ENCODE peak calls at places on chromosomes 5 and 9, in ten cellular contexts. One of them, this sample, is unnamed.

GRCh38 chr5:4099401-4099800 is 503.8 kb downstream of the IRX1 start:
- DNase-seq in Peyer's patch: no peak
- DNase-seq in ovary: no peak
- DNase-seq in esophagus squamous epithelium: no peak
- DNase-seq in gastrocnemius medialis: no peak
- DNase-seq in adrenal gland: no peak
- DNase-seq in suprapubic skin: no peak
- DNase-seq in heart left ventricle: no peak
- DNase-seq in breast epithelium: no peak
- DNase-seq in HCT116: no peak
- DNase-seq in this sample: no peak

GRCh38 chr5:38265546-38266179 is 7.3 kb downstream of the EGFLAM start:
- DNase-seq in Peyer's patch: no peak
- DNase-seq in ovary: peak
- DNase-seq in esophagus squamous epithelium: no peak
- DNase-seq in gastrocnemius medialis: no peak
- DNase-seq in adrenal gland: peak
- DNase-seq in suprapubic skin: no peak
- DNase-seq in heart left ventricle: peak
- DNase-seq in breast epithelium: no peak
- DNase-seq in HCT116: peak
- DNase-seq in this sample: peak

GRCh38 chr5:142881727-142882126 is 111.5 kb downstream of the ARHGAP26 start:
- DNase-seq in Peyer's patch: no peak
- DNase-seq in ovary: no peak
- DNase-seq in esophagus squamous epithelium: no peak
- DNase-seq in gastrocnemius medialis: no peak
- DNase-seq in adrenal gland: no peak
- DNase-seq in suprapubic skin: no peak
- DNase-seq in heart left ventricle: no peak
- DNase-seq in breast epithelium: no peak
- DNase-seq in HCT116: no peak
- DNase-seq in this sample: no peak

GRCh38 chr5:53411388-53411787 is 69.0 kb upstream of the FST start:
- DNase-seq in Peyer's patch: no peak
- DNase-seq in ovary: no peak
- DNase-seq in esophagus squamous epithelium: no peak
- DNase-seq in gastrocnemius medialis: no peak
- DNase-seq in adrenal gland: no peak
- DNase-seq in suprapubic skin: no peak
- DNase-seq in heart left ventricle: no peak
- DNase-seq in breast epithelium: no peak
- DNase-seq in HCT116: no peak
- DNase-seq in this sample: no peak

GRCh38 chr5:159409801-159410200 is 79.5 kb upstream of the IL12B start:
- DNase-seq in Peyer's patch: no peak
- DNase-seq in ovary: no peak
- DNase-seq in esophagus squamous epithelium: no peak
- DNase-seq in gastrocnemius medialis: no peak
- DNase-seq in adrenal gland: no peak
- DNase-seq in suprapubic skin: no peak
- DNase-seq in heart left ventricle: no peak
- DNase-seq in breast epithelium: no peak
- DNase-seq in HCT116: no peak
- DNase-seq in this sample: no peak

GRCh38 chr5:136018814-136019777 is 9.7 kb upstream of the TGFBI start:
- DNase-seq in Peyer's patch: no peak
- DNase-seq in ovary: peak
- DNase-seq in esophagus squamous epithelium: no peak
- DNase-seq in gastrocnemius medialis: peak
- DNase-seq in adrenal gland: peak
- DNase-seq in suprapubic skin: no peak
- DNase-seq in heart left ventricle: peak
- DNase-seq in breast epithelium: peak
- DNase-seq in HCT116: no peak
- DNase-seq in this sample: peak

GRCh38 chr9:121927081-121927480 is 166.0 kb downstream of the TTLL11 start:
- DNase-seq in Peyer's patch: no peak
- DNase-seq in ovary: no peak
- DNase-seq in esophagus squamous epithelium: no peak
- DNase-seq in gastrocnemius medialis: no peak
- DNase-seq in adrenal gland: no peak
- DNase-seq in suprapubic skin: no peak
- DNase-seq in heart left ventricle: no peak
- DNase-seq in breast epithelium: no peak
- DNase-seq in HCT116: no peak
- DNase-seq in this sample: no peak

GRCh38 chr9:124256517-124257069 is 1.2 kb upstream of the NEK6 start:
- DNase-seq in Peyer's patch: peak
- DNase-seq in ovary: no peak
- DNase-seq in esophagus squamous epithelium: no peak
- DNase-seq in gastrocnemius medialis: no peak
- DNase-seq in adrenal gland: no peak
- DNase-seq in suprapubic skin: no peak
- DNase-seq in heart left ventricle: no peak
- DNase-seq in breast epithelium: no peak
- DNase-seq in HCT116: no peak
- DNase-seq in this sample: no peak

GRCh38 chr9:111454751-111455150 is 29.4 kb downstream of the ECPAS start:
- DNase-seq in Peyer's patch: no peak
- DNase-seq in ovary: no peak
- DNase-seq in esophagus squamous epithelium: no peak
- DNase-seq in gastrocnemius medialis: no peak
- DNase-seq in adrenal gland: no peak
- DNase-seq in suprapubic skin: no peak
- DNase-seq in heart left ventricle: no peak
- DNase-seq in breast epithelium: no peak
- DNase-seq in HCT116: no peak
- DNase-seq in this sample: no peak

GRCh38 chr5:163705983-163706771 is 200.8 kb downstream of the MAT2B start:
- DNase-seq in Peyer's patch: no peak
- DNase-seq in ovary: no peak
- DNase-seq in esophagus squamous epithelium: no peak
- DNase-seq in gastrocnemius medialis: no peak
- DNase-seq in adrenal gland: no peak
- DNase-seq in suprapubic skin: no peak
- DNase-seq in heart left ventricle: no peak
- DNase-seq in breast epithelium: no peak
- DNase-seq in HCT116: no peak
- DNase-seq in this sample: no peak

GRCh38 chr5:143403607-143404415 is at the start of gene NR3C1:
- DNase-seq in Peyer's patch: peak
- DNase-seq in ovary: peak
- DNase-seq in esophagus squamous epithelium: peak
- DNase-seq in gastrocnemius medialis: peak
- DNase-seq in adrenal gland: peak
- DNase-seq in suprapubic skin: peak
- DNase-seq in heart left ventricle: peak
- DNase-seq in breast epithelium: peak
- DNase-seq in HCT116: no peak
- DNase-seq in this sample: peak

GRCh38 chr9:71446499-71447411 is 321.6 kb downstream of the CEMIP2 start:
- DNase-seq in Peyer's patch: peak
- DNase-seq in ovary: no peak
- DNase-seq in esophagus squamous epithelium: no peak
- DNase-seq in gastrocnemius medialis: no peak
- DNase-seq in adrenal gland: peak
- DNase-seq in suprapubic skin: no peak
- DNase-seq in heart left ventricle: peak
- DNase-seq in breast epithelium: no peak
- DNase-seq in HCT116: no peak
- DNase-seq in this sample: peak

GRCh38 chr5:143064207-143064606 is 294.0 kb downstream of the ARHGAP26 start:
- DNase-seq in Peyer's patch: no peak
- DNase-seq in ovary: no peak
- DNase-seq in esophagus squamous epithelium: no peak
- DNase-seq in gastrocnemius medialis: no peak
- DNase-seq in adrenal gland: no peak
- DNase-seq in suprapubic skin: no peak
- DNase-seq in heart left ventricle: no peak
- DNase-seq in breast epithelium: no peak
- DNase-seq in HCT116: no peak
- DNase-seq in this sample: no peak

GRCh38 chr9:129202613-129203555 is 24.8 kb upstream of the IER5L start:
- DNase-seq in Peyer's patch: peak
- DNase-seq in ovary: peak
- DNase-seq in esophagus squamous epithelium: peak
- DNase-seq in gastrocnemius medialis: peak
- DNase-seq in adrenal gland: peak
- DNase-seq in suprapubic skin: peak
- DNase-seq in heart left ventricle: peak
- DNase-seq in breast epithelium: peak
- DNase-seq in HCT116: peak
- DNase-seq in this sample: peak
- TF ChIP-seq POLR2A in Peyer's patch: no peak
- TF ChIP-seq POLR2A in ovary: peak
- TF ChIP-seq POLR2A in esophagus squamous epithelium: no peak
- TF ChIP-seq POLR2A in gastrocnemius medialis: peak
- TF ChIP-seq POLR2A in adrenal gland: no peak
- TF ChIP-seq POLR2A in suprapubic skin: no peak
- TF ChIP-seq POLR2A in heart left ventricle: peak
- TF ChIP-seq POLR2A in breast epithelium: peak
- TF ChIP-seq POLR2A in HCT116: no peak
- TF ChIP-seq POLR2A in this sample: no peak

GRCh38 chr5:145833616-145834200 is 1.4 kb downstream of the PRELID2 start:
- DNase-seq in Peyer's patch: no peak
- DNase-seq in ovary: no peak
- DNase-seq in esophagus squamous epithelium: no peak
- DNase-seq in gastrocnemius medialis: no peak
- DNase-seq in adrenal gland: no peak
- DNase-seq in suprapubic skin: no peak
- DNase-seq in heart left ventricle: no peak
- DNase-seq in breast epithelium: no peak
- DNase-seq in HCT116: no peak
- DNase-seq in this sample: no peak
- H3K4me3 ChIP-seq in Peyer's patch: peak
- H3K4me3 ChIP-seq in ovary: no peak
- H3K4me3 ChIP-seq in esophagus squamous epithelium: no peak
- H3K4me3 ChIP-seq in gastrocnemius medialis: no peak
- H3K4me3 ChIP-seq in adrenal gland: no peak
- H3K4me3 ChIP-seq in suprapubic skin: peak
- H3K4me3 ChIP-seq in heart left ventricle: no peak
- H3K4me3 ChIP-seq in breast epithelium: no peak
- H3K4me3 ChIP-seq in HCT116: peak
- H3K4me3 ChIP-seq in this sample: no peak

GRCh38 chr5:76207122-76207521 is 123.9 kb downstream of the SV2C start:
- DNase-seq in Peyer's patch: no peak
- DNase-seq in ovary: no peak
- DNase-seq in esophagus squamous epithelium: no peak
- DNase-seq in gastrocnemius medialis: no peak
- DNase-seq in adrenal gland: no peak
- DNase-seq in suprapubic skin: no peak
- DNase-seq in heart left ventricle: no peak
- DNase-seq in breast epithelium: no peak
- DNase-seq in HCT116: no peak
- DNase-seq in this sample: no peak

GRCh38 chr5:76204191-76204590 is 121.0 kb downstream of the SV2C start:
- DNase-seq in Peyer's patch: no peak
- DNase-seq in ovary: no peak
- DNase-seq in esophagus squamous epithelium: no peak
- DNase-seq in gastrocnemius medialis: no peak
- DNase-seq in adrenal gland: no peak
- DNase-seq in suprapubic skin: no peak
- DNase-seq in heart left ventricle: no peak
- DNase-seq in breast epithelium: no peak
- DNase-seq in HCT116: no peak
- DNase-seq in this sample: no peak

GRCh38 chr5:76210946-76211345 is 127.8 kb downstream of the SV2C start:
- DNase-seq in Peyer's patch: no peak
- DNase-seq in ovary: no peak
- DNase-seq in esophagus squamous epithelium: no peak
- DNase-seq in gastrocnemius medialis: no peak
- DNase-seq in adrenal gland: no peak
- DNase-seq in suprapubic skin: no peak
- DNase-seq in heart left ventricle: no peak
- DNase-seq in breast epithelium: no peak
- DNase-seq in HCT116: no peak
- DNase-seq in this sample: no peak

GRCh38 chr5:76204713-76205112 is 121.5 kb downstream of the SV2C start:
- DNase-seq in Peyer's patch: no peak
- DNase-seq in ovary: no peak
- DNase-seq in esophagus squamous epithelium: no peak
- DNase-seq in gastrocnemius medialis: no peak
- DNase-seq in adrenal gland: no peak
- DNase-seq in suprapubic skin: no peak
- DNase-seq in heart left ventricle: no peak
- DNase-seq in breast epithelium: peak
- DNase-seq in HCT116: no peak
- DNase-seq in this sample: peak

GRCh38 chr5:76209297-76209696 is 126.1 kb downstream of the SV2C start:
- DNase-seq in Peyer's patch: no peak
- DNase-seq in ovary: no peak
- DNase-seq in esophagus squamous epithelium: no peak
- DNase-seq in gastrocnemius medialis: no peak
- DNase-seq in adrenal gland: no peak
- DNase-seq in suprapubic skin: no peak
- DNase-seq in heart left ventricle: no peak
- DNase-seq in breast epithelium: no peak
- DNase-seq in HCT116: no peak
- DNase-seq in this sample: no peak
- TF ChIP-seq CTCF in Peyer's patch: peak
- TF ChIP-seq CTCF in ovary: no peak
- TF ChIP-seq CTCF in esophagus squamous epithelium: no peak
- TF ChIP-seq CTCF in gastrocnemius medialis: no peak
- TF ChIP-seq CTCF in adrenal gland: no peak
- TF ChIP-seq CTCF in suprapubic skin: no peak
- TF ChIP-seq CTCF in heart left ventricle: no peak
- TF ChIP-seq CTCF in breast epithelium: no peak
- TF ChIP-seq CTCF in HCT116: peak
- TF ChIP-seq CTCF in this sample: no peak

GRCh38 chr5:172005708-172006377 is 595 bp downstream of the FBXW11 start:
- DNase-seq in Peyer's patch: peak
- DNase-seq in ovary: peak
- DNase-seq in esophagus squamous epithelium: no peak
- DNase-seq in gastrocnemius medialis: peak
- DNase-seq in adrenal gland: peak
- DNase-seq in suprapubic skin: no peak
- DNase-seq in heart left ventricle: peak
- DNase-seq in breast epithelium: peak
- DNase-seq in HCT116: no peak
- DNase-seq in this sample: no peak

GRCh38 chr5:172004824-172005237 is 1.6 kb downstream of the FBXW11 start:
- DNase-seq in Peyer's patch: no peak
- DNase-seq in ovary: no peak
- DNase-seq in esophagus squamous epithelium: no peak
- DNase-seq in gastrocnemius medialis: no peak
- DNase-seq in adrenal gland: no peak
- DNase-seq in suprapubic skin: no peak
- DNase-seq in heart left ventricle: no peak
- DNase-seq in breast epithelium: no peak
- DNase-seq in HCT116: no peak
- DNase-seq in this sample: no peak

GRCh38 chr5:172007795-172008465 is 1.5 kb upstream of the FBXW11 start:
- DNase-seq in Peyer's patch: no peak
- DNase-seq in ovary: no peak
- DNase-seq in esophagus squamous epithelium: no peak
- DNase-seq in gastrocnemius medialis: no peak
- DNase-seq in adrenal gland: peak
- DNase-seq in suprapubic skin: no peak
- DNase-seq in heart left ventricle: no peak
- DNase-seq in breast epithelium: no peak
- DNase-seq in HCT116: no peak
- DNase-seq in this sample: no peak

GRCh38 chr5:172007153-172007794 is 836 bp upstream of the FBXW11 start:
- DNase-seq in Peyer's patch: no peak
- DNase-seq in ovary: no peak
- DNase-seq in esophagus squamous epithelium: no peak
- DNase-seq in gastrocnemius medialis: no peak
- DNase-seq in adrenal gland: no peak
- DNase-seq in suprapubic skin: no peak
- DNase-seq in heart left ventricle: no peak
- DNase-seq in breast epithelium: no peak
- DNase-seq in HCT116: no peak
- DNase-seq in this sample: no peak

GRCh38 chr5:172006378-172007152 is at the start of gene FBXW11:
- DNase-seq in Peyer's patch: peak
- DNase-seq in ovary: peak
- DNase-seq in esophagus squamous epithelium: peak
- DNase-seq in gastrocnemius medialis: peak
- DNase-seq in adrenal gland: peak
- DNase-seq in suprapubic skin: peak
- DNase-seq in heart left ventricle: peak
- DNase-seq in breast epithelium: peak
- DNase-seq in HCT116: peak
- DNase-seq in this sample: peak
- TF ChIP-seq POLR2A in Peyer's patch: peak
- TF ChIP-seq POLR2A in ovary: peak
- TF ChIP-seq POLR2A in esophagus squamous epithelium: peak
- TF ChIP-seq POLR2A in gastrocnemius medialis: peak
- TF ChIP-seq POLR2A in adrenal gland: peak
- TF ChIP-seq POLR2A in suprapubic skin: peak
- TF ChIP-seq POLR2A in heart left ventricle: peak
- TF ChIP-seq POLR2A in breast epithelium: peak
- TF ChIP-seq POLR2A in HCT116: peak
- TF ChIP-seq POLR2A in this sample: no peak

This sample was measured in lower leg skin.